ENCODE peak calls at places on chromosomes 7 and 10, in four cellular contexts. One of them, this sample, is unnamed.

GRCh38 chr7:53541467-53541866 is 506.0 kb downstream of the POM121L12 start:
- DNase-seq in H1: no peak
- DNase-seq in HepG2: no peak
- DNase-seq in GM12878: no peak
- DNase-seq in this sample: no peak

GRCh38 chr10:120971671-120972070 is 120.5 kb downstream of the WDR11 start:
- DNase-seq in HepG2: no peak
- DNase-seq in H1: no peak
- DNase-seq in GM12878: no peak
- DNase-seq in this sample: no peak

GRCh38 chr10:112532053-112532658 is 85.1 kb downstream of the VTI1A start:
- DNase-seq in HepG2: no peak
- DNase-seq in H1: no peak
- DNase-seq in GM12878: peak; percentile 71
- DNase-seq in this sample: no peak

GRCh38 chr10:99374526-99374925 is 45.4 kb downstream of the CNNM1 start:
- DNase-seq in GM12878: no peak
- DNase-seq in H1: no peak
- DNase-seq in HepG2: no peak
- DNase-seq in this sample: no peak

GRCh38 chr7:82382276-82382675 is 61.3 kb downstream of the CACNA2D1 start:
- DNase-seq in GM12878: no peak
- DNase-seq in HepG2: no peak
- DNase-seq in H1: no peak
- DNase-seq in this sample: peak; percentile 6

GRCh38 chr10:30529373-30529998 is 95.5 kb downstream of the MAP3K8 start:
- DNase-seq in HepG2: no peak
- DNase-seq in H1: no peak
- DNase-seq in GM12878: peak; percentile 77
- DNase-seq in this sample: no peak

GRCh38 chr7:106460792-106461254 is 176.0 kb upstream of the NAMPT start:
- DNase-seq in GM12878: no peak
- DNase-seq in H1: no peak
- DNase-seq in HepG2: no peak
- DNase-seq in this sample: no peak

GRCh38 chr7:118184392-118184899 is 482 bp downstream of the LSM8 start:
- DNase-seq in HepG2: no peak
- DNase-seq in GM12878: no peak
- DNase-seq in H1: no peak
- DNase-seq in this sample: no peak

GRCh38 chr10:109593686-109594085 is 329.6 kb downstream of the XPNPEP1 start:
- DNase-seq in GM12878: no peak
- DNase-seq in H1: no peak
- DNase-seq in HepG2: no peak
- DNase-seq in this sample: no peak

GRCh38 chr10:87817291-87817872 is 644 bp downstream of the ATAD1 start:
- DNase-seq in HepG2: peak; percentile 9
- DNase-seq in GM12878: no peak
- DNase-seq in H1: no peak
- DNase-seq in this sample: no peak

GRCh38 chr7:52897708-52898107 is 137.7 kb upstream of the POM121L12 start:
- DNase-seq in HepG2: no peak
- DNase-seq in GM12878: no peak
- DNase-seq in H1: no peak
- DNase-seq in this sample: no peak

GRCh38 chr10:1211844-1212570 is 155.8 kb downstream of the WDR37 start:
- DNase-seq in HepG2: no peak
- DNase-seq in GM12878: no peak
- DNase-seq in H1: no peak
- DNase-seq in this sample: no peak

GRCh38 chr10:67815571-67816059 is 22.4 kb downstream of the DNAJC12 start:
- DNase-seq in HepG2: no peak
- DNase-seq in GM12878: no peak
- DNase-seq in H1: no peak
- DNase-seq in this sample: no peak

GRCh38 chr7:144011458-144012230 is 11.5 kb downstream of the OR6B1 start:
- DNase-seq in GM12878: no peak
- DNase-seq in H1: no peak
- DNase-seq in HepG2: peak; percentile 51
- DNase-seq in this sample: no peak

GRCh38 chr10:71771821-71772617 is 1.3 kb downstream of the VSIR start:
- DNase-seq in HepG2: no peak
- DNase-seq in H1: no peak
- DNase-seq in GM12878: no peak
- DNase-seq in this sample: no peak

GRCh38 chr10:13555884-13556529 is 27.2 kb upstream of the BEND7 start:
- DNase-seq in H1: no peak
- DNase-seq in HepG2: no peak
- DNase-seq in GM12878: no peak
- DNase-seq in this sample: no peak

GRCh38 chr7:144836545-144836842 is 641 bp upstream of the TPK1 start:
- DNase-seq in H1: no peak
- DNase-seq in GM12878: no peak
- DNase-seq in HepG2: no peak
- DNase-seq in this sample: no peak

GRCh38 chr10:119480667-119481066 is 61.9 kb downstream of the RGS10 start:
- DNase-seq in GM12878: no peak
- DNase-seq in H1: no peak
- DNase-seq in HepG2: no peak
- DNase-seq in this sample: no peak

GRCh38 chr7:17769918-17770317 is 170.4 kb downstream of the SNX13 start:
- DNase-seq in HepG2: peak; percentile 69
- DNase-seq in H1: peak; percentile 59
- DNase-seq in GM12878: no peak
- DNase-seq in this sample: peak; percentile 74

GRCh38 chr7:134820778-134821177 is 41.3 kb downstream of the CALD1 start:
- DNase-seq in GM12878: no peak
- DNase-seq in H1: no peak
- DNase-seq in HepG2: no peak
- DNase-seq in this sample: no peak

GRCh38 chr10:16816830-16817124 is 447 bp downstream of the RSU1 start:
- DNase-seq in H1: no peak
- DNase-seq in GM12878: no peak
- DNase-seq in HepG2: no peak
- DNase-seq in this sample: no peak

GRCh38 chr7:14793151-14793550 is 109.4 kb downstream of the DGKB start:
- DNase-seq in HepG2: no peak
- DNase-seq in GM12878: no peak
- DNase-seq in H1: no peak
- DNase-seq in this sample: no peak
- TF ChIP-seq SUZ12 in HepG2: no peak
- TF ChIP-seq SUZ12 in GM12878: no peak
- TF ChIP-seq SUZ12 in H1: no peak
- TF ChIP-seq SUZ12 in this sample: no peak

GRCh38 chr10:29493697-29494096 is 141.1 kb downstream of the SVIL start:
- DNase-seq in H1: no peak
- DNase-seq in GM12878: no peak
- DNase-seq in HepG2: no peak
- DNase-seq in this sample: no peak
- H3K9ac ChIP-seq in H1: no peak overlapping the region
- H3K9ac ChIP-seq in GM12878: no peak overlapping the region
- H3K9ac ChIP-seq in HepG2: no peak overlapping the region
- H3K9ac ChIP-seq in this sample: no peak overlapping the region

GRCh38 chr7:74481458-74482324 is 28.0 kb downstream of the GTF2IRD1 start:
- DNase-seq in GM12878: no peak
- DNase-seq in H1: no peak
- DNase-seq in HepG2: no peak
- DNase-seq in this sample: no peak

GRCh38 chr7:74479066-74479781 is 25.5 kb downstream of the GTF2IRD1 start:
- DNase-seq in H1: no peak
- DNase-seq in GM12878: no peak
- DNase-seq in HepG2: no peak
- DNase-seq in this sample: no peak

GRCh38 chr7:74482629-74483401 is 29.1 kb downstream of the GTF2IRD1 start:
- DNase-seq in H1: no peak
- DNase-seq in HepG2: peak; percentile 62
- DNase-seq in GM12878: no peak
- DNase-seq in this sample: no peak

GRCh38 chr7:74479961-74480829 is 26.5 kb downstream of the GTF2IRD1 start:
- DNase-seq in HepG2: peak; percentile 62
- DNase-seq in GM12878: no peak
- DNase-seq in H1: peak; percentile 81
- DNase-seq in this sample: no peak

GRCh38 chr7:74480861-74481417 is 27.2 kb downstream of the GTF2IRD1 start:
- DNase-seq in HepG2: no peak
- DNase-seq in H1: no peak
- DNase-seq in GM12878: no peak
- DNase-seq in this sample: no peak
- H3K4me3 ChIP-seq in HepG2: peak overlapping the region; percentile 62
- H3K4me3 ChIP-seq in H1: no peak overlapping the region
- H3K4me3 ChIP-seq in GM12878: no peak overlapping the region
- H3K4me3 ChIP-seq in this sample: no peak overlapping the region

DNA sequence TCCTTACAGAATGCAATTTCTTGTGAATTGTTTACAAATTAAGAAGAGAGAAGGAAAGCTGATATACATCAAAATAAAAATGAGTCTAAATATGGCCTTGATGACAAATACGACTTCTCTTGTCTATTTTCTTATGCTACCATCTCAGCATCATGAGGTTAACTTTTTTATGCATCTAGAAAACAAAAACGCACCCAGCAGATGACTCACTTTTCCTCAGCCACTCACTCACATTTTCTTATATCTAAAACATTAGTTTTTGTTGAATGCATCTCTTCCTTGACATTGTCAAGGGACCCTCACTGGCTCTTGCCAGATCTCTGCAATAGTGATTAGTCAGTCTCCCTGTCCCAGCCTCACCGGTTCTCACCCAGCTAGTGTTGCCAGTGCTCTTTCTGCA is 256.4 kb upstream of the SLC26A5 start:
- DNase-seq in HepG2: no peak
- DNase-seq in H1: no peak
- DNase-seq in GM12878: no peak
- DNase-seq in this sample: no peak
- TF ChIP-seq SUZ12 in HepG2: no peak
- TF ChIP-seq SUZ12 in H1: no peak
- TF ChIP-seq SUZ12 in GM12878: no peak
- TF ChIP-seq SUZ12 in this sample: no peak